ENCODE peak calls at places on chromosome 2, in four cellular contexts. M, D, X and I are unnamed samples.

GRCh38 chr2:20169796-20170467 is 55.0 kb downstream of the SDC1 start:
- DNase-seq in M (no peak), D (no peak), X (no peak), I (no peak)

GRCh38 chr2:151302879-151303278 is 13.4 kb upstream of the NMI start:
- DNase-seq in M (peak; percentile 64), D (no peak), X (no peak), I (no peak)

GRCh38 chr2:1590611-1591460 is 153.5 kb downstream of the PXDN start:
- DNase-seq in M (no peak), D (no peak), X (no peak), I (no peak)

GRCh38 chr2:85778646-85779364 is 25.0 kb downstream of the ATOH8 start:
- DNase-seq in M (no peak), D (no peak), X (no peak), I (no peak)

GRCh38 chr2:392921-393270 is 105.0 kb upstream of the ALKAL2 start:
- DNase-seq in M (no peak), D (no peak), X (no peak), I (no peak)

GRCh38 chr2:95007822-95008221 is 17.7 kb upstream of the MAL start:
- DNase-seq in M (no peak), D (no peak), X (no peak), I (no peak)

GRCh38 chr2:110854355-110855081 is 122.1 kb downstream of the ACOXL start:
- DNase-seq in M (no peak), D (no peak), X (no peak), I (peak; percentile 16)

GRCh38 chr2:215982465-215982875 is 30.9 kb downstream of the MREG start:
- DNase-seq in M (no peak), D (peak; percentile 97), X (no peak), I (peak; percentile 90)

GRCh38 chr2:150618215-150618905 is 130.9 kb upstream of the RND3 start:
- DNase-seq in M (no peak), D (no peak), X (no peak), I (no peak)

GRCh38 chr2:17901246-17901645 is 22.8 kb downstream of the KCNS3 start:
- DNase-seq in M (peak; percentile 7), D (no peak), X (no peak), I (no peak)

GRCh38 chr2:177044686-177045085 is 167.9 kb upstream of the HNRNPA3 start:
- DNase-seq in M (no peak), D (no peak), X (no peak), I (no peak)

GRCh38 chr2:200042102-200042735 is 86.8 kb downstream of the MAIP1 start:
- DNase-seq in M (no peak), D (no peak), X (no peak), I (no peak)

GRCh38 chr2:227472265-227473018 is 486 bp downstream of the AGFG1 start:
- DNase-seq in M (peak; percentile 66), D (no peak), X (no peak), I (no peak)

GRCh38 chr2:237201461-237202287 is 116.0 kb downstream of the COPS8 start:
- DNase-seq in M (peak; percentile 82), D (peak; percentile 55), X (no peak), I (peak; percentile 80)

GRCh38 chr2:23703037-23703582 is 223.8 kb downstream of the ATAD2B start:
- DNase-seq in M (no peak), D (no peak), X (no peak), I (no peak)

GRCh38 chr2:157182834-157183396 is 74.6 kb upstream of the GALNT5 start:
- DNase-seq in M (peak; percentile 32), D (no peak), X (no peak), I (peak; percentile 91)

GRCh38 chr2:239957681-239958181 is 67.4 kb downstream of the NDUFA10 start:
- DNase-seq in M (no peak), D (no peak), X (no peak), I (no peak)

GRCh38 chr2:162748566-162749215 is 89.9 kb downstream of the KCNH7 start:
- DNase-seq in M (no peak), D (no peak), X (no peak), I (no peak)

GRCh38 chr2:15591373-15591691 is 336 bp upstream of the DDX1 start:
- DNase-seq in M (no peak), D (no peak), X (no peak), I (no peak)

GRCh38 chr2:216429403-216429802 is 17.1 kb downstream of the SMARCAL1 start:
- DNase-seq in M (no peak), D (no peak), X (no peak), I (no peak)

GRCh38 chr2:230658877-230659652 is 53.6 kb upstream of the CAB39 start:
- DNase-seq in M (peak; percentile 92), D (no peak), X (no peak), I (no peak)

GRCh38 chr2:191274404-191274803 is 29.2 kb downstream of the MYO1B start:
- DNase-seq in M (no peak), D (no peak), X (no peak), I (no peak)

GRCh38 chr2:197383825-197384224 is 51.0 kb downstream of the SF3B1 start:
- DNase-seq in M (peak; percentile 18), D (no peak), X (no peak), I (peak; percentile 6)

GRCh38 chr2:148994341-148994740 is 44.2 kb upstream of the LYPD6B start:
- DNase-seq in M (no peak), D (no peak), X (no peak), I (no peak)

GRCh38 chr2:235500761-235501662 is 7.2 kb downstream of the AGAP1 start:
- DNase-seq in M (peak; percentile 60), D (no peak), X (no peak), I (no peak)

GRCh38 chr2:235497096-235497495 is 3.3 kb downstream of the AGAP1 start:
- DNase-seq in M (no peak), D (no peak), X (no peak), I (no peak)

GRCh38 chr2:235499306-235499812 is 5.5 kb downstream of the AGAP1 start:
- DNase-seq in M (no peak), D (no peak), X (no peak), I (no peak)

GRCh38 chr2:235500110-235500760 is 6.4 kb downstream of the AGAP1 start:
- DNase-seq in M (no peak), D (no peak), X (no peak), I (no peak)

GRCh38 chr2:235498556-235499305 is 4.9 kb downstream of the AGAP1 start:
- DNase-seq in M (no peak), D (no peak), X (no peak), I (no peak)
- TF ChIP-seq PHF8 in M (no peak), D (no peak), X (no peak), I (no peak)

DNA sequence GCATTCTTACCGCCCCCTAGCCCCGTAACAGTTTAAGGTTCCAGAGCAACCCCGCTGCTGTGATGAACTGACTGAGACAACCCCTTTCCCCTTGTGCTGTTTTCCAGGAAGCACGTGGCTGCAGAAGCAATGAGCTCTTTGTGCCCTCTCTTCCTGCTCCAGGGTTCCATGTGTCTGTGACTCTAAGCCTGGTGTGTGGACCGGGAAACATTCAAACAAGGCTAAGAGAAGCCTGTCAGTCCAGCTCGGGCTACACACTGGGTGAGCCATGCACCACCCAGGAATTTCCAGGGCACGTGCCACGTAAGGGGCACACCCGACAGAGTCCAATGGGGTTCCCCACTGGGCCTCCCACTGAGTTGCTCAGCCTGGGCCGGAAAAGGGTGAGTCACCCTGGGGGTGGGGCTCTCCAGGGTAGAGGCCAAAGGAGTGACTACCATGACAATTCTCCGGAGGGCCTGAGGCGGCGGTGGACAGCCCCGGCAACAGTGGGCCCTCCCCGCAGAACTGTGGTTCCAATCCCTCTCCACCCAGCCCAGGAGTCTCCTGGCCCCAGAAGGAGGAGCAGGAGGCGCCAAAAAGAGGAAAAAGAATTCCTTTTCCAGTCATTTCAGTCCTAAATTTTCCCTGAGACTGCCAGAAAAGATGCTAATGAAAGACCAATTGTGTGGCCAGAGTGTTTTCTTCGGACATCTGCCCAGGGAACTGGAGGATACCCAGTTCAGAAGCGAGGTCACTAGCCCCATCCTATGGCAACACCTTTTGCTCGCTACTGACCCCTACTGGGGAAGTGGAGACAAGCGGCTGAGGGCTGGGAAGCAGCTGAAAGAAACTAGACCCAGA is 157.8 kb upstream of the SLC1A4 start:
- DNase-seq in M (peak; percentile 94), D (peak; percentile 88), X (no peak), I (peak; percentile 98)
- TF ChIP-seq PHF8 in M (peak; percentile 45), D (peak; percentile 65), X (no peak), I (no peak)

GRCh38 chr2:232520489-232520888 is 301 bp downstream of the PRSS56 start:
- DNase-seq in M (no peak), D (no peak), X (no peak), I (no peak)

GRCh38 chr2:232520088-232520487 is at the start of gene PRSS56:
- DNase-seq in M (no peak), D (no peak), X (no peak), I (no peak)

GRCh38 chr2:232519581-232519980 is 607 bp upstream of the PRSS56 start:
- DNase-seq in M (no peak), D (no peak), X (no peak), I (no peak)

GRCh38 chr2:232521098-232521497 is 910 bp downstream of the PRSS56 start:
- DNase-seq in M (no peak), D (no peak), X (no peak), I (no peak)

GRCh38 chr2:232518844-232519243 is 1.3 kb upstream of the PRSS56 start:
- DNase-seq in M (no peak), D (no peak), X (no peak), I (no peak)
- TF ChIP-seq PHF8 in M (no peak), D (no peak), X (no peak), I (no peak)

DNA sequence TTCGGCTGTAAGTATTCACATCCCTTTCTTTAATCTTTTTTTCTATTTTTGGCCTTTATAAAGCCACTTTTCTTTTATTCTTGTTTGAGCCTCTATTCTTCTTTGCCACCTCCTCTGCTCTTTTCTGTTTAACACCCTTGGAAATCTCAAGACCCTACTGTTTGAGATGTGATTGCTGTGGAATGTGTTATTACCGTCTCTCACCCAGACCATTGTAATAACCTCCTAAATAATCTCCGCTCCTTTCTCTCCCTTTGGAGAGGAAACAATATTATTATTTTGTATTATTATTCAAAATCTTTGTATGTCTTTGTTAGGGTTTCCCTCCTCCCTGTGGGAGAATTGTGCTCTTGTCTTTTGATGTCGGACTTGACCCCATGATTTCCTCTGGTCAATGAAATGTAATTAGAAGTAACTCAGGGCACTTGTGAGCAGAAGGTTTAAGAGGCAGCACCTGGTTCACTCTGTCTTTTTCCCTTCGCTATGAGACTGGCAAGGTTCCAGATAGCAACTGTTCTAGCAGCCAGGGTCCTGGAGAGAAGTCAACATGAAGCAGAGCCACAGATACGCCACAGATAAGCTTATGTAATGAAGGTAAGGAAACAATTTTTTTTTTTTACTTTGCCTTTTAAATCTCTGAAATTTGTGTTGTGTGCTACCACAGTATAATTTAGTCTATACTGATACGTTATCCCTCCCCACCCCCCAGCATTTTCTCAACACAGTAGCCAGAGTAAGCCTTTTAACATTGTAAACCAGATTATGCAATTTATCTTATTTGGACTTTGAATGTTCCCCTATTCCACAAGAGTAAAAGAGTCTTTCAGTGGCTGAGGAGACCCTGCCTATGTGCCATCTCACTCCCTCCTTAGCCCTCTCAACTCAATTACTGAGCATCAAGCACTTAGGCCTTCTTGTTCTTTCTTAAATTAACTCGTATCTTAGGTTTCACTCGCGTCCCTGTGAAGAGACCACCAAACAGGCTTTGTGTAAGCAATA is 601.2 kb upstream of the ZNF804A start:
- DNase-seq in M (no peak), D (no peak), X (no peak), I (no peak)
- TF ChIP-seq PHF8 in M (no peak), D (no peak), X (no peak), I (no peak)

GRCh38 chr2:104864280-104864599 is 10.3 kb downstream of the POU3F3 start:
- DNase-seq in M (no peak), D (no peak), X (no peak), I (no peak)
- TF ChIP-seq PHF8 in M (no peak), D (no peak), X (no peak), I (no peak)